ENCODE peak calls at places on chromosomes 16 and 17, in ten cellular contexts. One of them, this sample, is unnamed. For H3K27me3, the result is how much of the 10 kb centered on the place peaks cover.

GRCh38 chr16:13093676-13094075 is 192.3 kb downstream of the SHISA9 start:
- DNase-seq in sigmoid colon: no peak
- DNase-seq in IMR-90: no peak
- DNase-seq in psoas muscle: no peak
- DNase-seq in neuronal stem cell: no peak
- DNase-seq in naive thymus-derived CD4-positive, alpha-beta T cell: no peak
- DNase-seq in GM06990: no peak
- DNase-seq in mesendoderm: peak
- DNase-seq in lung: no peak
- DNase-seq in AG04450: no peak
- DNase-seq in this sample: no peak

GRCh38 chr17:12282056-12282455 is 261.4 kb downstream of the MAP2K4 start:
- DNase-seq in sigmoid colon: no peak
- DNase-seq in psoas muscle: no peak
- DNase-seq in AG04450: peak
- DNase-seq in lung: no peak
- DNase-seq in mesendoderm: no peak
- DNase-seq in IMR-90: peak
- DNase-seq in naive thymus-derived CD4-positive, alpha-beta T cell: no peak
- DNase-seq in GM06990: no peak
- DNase-seq in neuronal stem cell: no peak
- DNase-seq in this sample: no peak

GRCh38 chr17:82201498-82201910 is 11.1 kb downstream of the CCDC57 start:
- DNase-seq in naive thymus-derived CD4-positive, alpha-beta T cell: no peak
- DNase-seq in neuronal stem cell: no peak
- DNase-seq in lung: no peak
- DNase-seq in sigmoid colon: no peak
- DNase-seq in mesendoderm: no peak
- DNase-seq in AG04450: no peak
- DNase-seq in IMR-90: no peak
- DNase-seq in GM06990: no peak
- DNase-seq in psoas muscle: no peak
- DNase-seq in this sample: no peak

GRCh38 chr16:47141773-47142468 is 1.8 kb downstream of the NETO2 start:
- DNase-seq in mesendoderm: peak
- DNase-seq in sigmoid colon: peak
- DNase-seq in psoas muscle: peak
- DNase-seq in lung: peak
- DNase-seq in IMR-90: peak
- DNase-seq in GM06990: peak
- DNase-seq in naive thymus-derived CD4-positive, alpha-beta T cell: peak
- DNase-seq in AG04450: peak
- DNase-seq in neuronal stem cell: peak
- DNase-seq in this sample: peak

GRCh38 chr16:17426451-17426850 is 44.3 kb downstream of the XYLT1 start:
- DNase-seq in GM06990: no peak
- DNase-seq in lung: no peak
- DNase-seq in mesendoderm: no peak
- DNase-seq in psoas muscle: no peak
- DNase-seq in IMR-90: no peak
- DNase-seq in AG04450: no peak
- DNase-seq in naive thymus-derived CD4-positive, alpha-beta T cell: no peak
- DNase-seq in neuronal stem cell: no peak
- DNase-seq in sigmoid colon: no peak
- DNase-seq in this sample: peak

GRCh38 chr16:50646345-50646744 is 34.8 kb downstream of the SNX20 start:
- DNase-seq in AG04450: no peak
- DNase-seq in neuronal stem cell: no peak
- DNase-seq in lung: no peak
- DNase-seq in IMR-90: no peak
- DNase-seq in GM06990: no peak
- DNase-seq in psoas muscle: no peak
- DNase-seq in mesendoderm: no peak
- DNase-seq in naive thymus-derived CD4-positive, alpha-beta T cell: no peak
- DNase-seq in sigmoid colon: no peak
- DNase-seq in this sample: no peak

GRCh38 chr16:83100679-83101078 is 473.9 kb downstream of the CDH13 start:
- DNase-seq in AG04450: no peak
- DNase-seq in IMR-90: no peak
- DNase-seq in GM06990: no peak
- DNase-seq in neuronal stem cell: no peak
- DNase-seq in naive thymus-derived CD4-positive, alpha-beta T cell: no peak
- DNase-seq in lung: no peak
- DNase-seq in sigmoid colon: no peak
- DNase-seq in psoas muscle: no peak
- DNase-seq in mesendoderm: no peak
- DNase-seq in this sample: no peak

GRCh38 chr17:72030067-72030899 is 90.5 kb upstream of the SOX9 start:
- DNase-seq in neuronal stem cell: peak
- DNase-seq in mesendoderm: peak
- DNase-seq in AG04450: peak
- DNase-seq in lung: peak
- DNase-seq in psoas muscle: peak
- DNase-seq in naive thymus-derived CD4-positive, alpha-beta T cell: no peak
- DNase-seq in GM06990: peak
- DNase-seq in IMR-90: peak
- DNase-seq in sigmoid colon: no peak
- DNase-seq in this sample: peak

GRCh38 chr16:20868890-20869289 is 31.3 kb downstream of the DCUN1D3 start:
- DNase-seq in naive thymus-derived CD4-positive, alpha-beta T cell: no peak
- DNase-seq in psoas muscle: peak
- DNase-seq in mesendoderm: no peak
- DNase-seq in lung: peak
- DNase-seq in AG04450: no peak
- DNase-seq in neuronal stem cell: no peak
- DNase-seq in GM06990: no peak
- DNase-seq in IMR-90: peak
- DNase-seq in sigmoid colon: peak
- DNase-seq in this sample: peak

GRCh38 chr17:27882162-27882840 is 10.9 kb downstream of the LYRM9 start:
- DNase-seq in IMR-90: no peak
- DNase-seq in AG04450: no peak
- DNase-seq in naive thymus-derived CD4-positive, alpha-beta T cell: no peak
- DNase-seq in neuronal stem cell: no peak
- DNase-seq in sigmoid colon: no peak
- DNase-seq in lung: no peak
- DNase-seq in mesendoderm: no peak
- DNase-seq in psoas muscle: no peak
- DNase-seq in GM06990: no peak
- DNase-seq in this sample: no peak

GRCh38 chr17:49730078-49730786 is 22.5 kb upstream of the SLC35B1 start:
- DNase-seq in lung: peak
- DNase-seq in mesendoderm: peak
- DNase-seq in naive thymus-derived CD4-positive, alpha-beta T cell: no peak
- DNase-seq in AG04450: peak
- DNase-seq in psoas muscle: peak
- DNase-seq in sigmoid colon: peak
- DNase-seq in neuronal stem cell: no peak
- DNase-seq in GM06990: no peak
- DNase-seq in IMR-90: peak
- DNase-seq in this sample: peak

GRCh38 chr16:84989791-84990620 is 21.3 kb downstream of the ZDHHC7 start:
- DNase-seq in sigmoid colon: no peak
- DNase-seq in IMR-90: no peak
- DNase-seq in neuronal stem cell: no peak
- DNase-seq in lung: no peak
- DNase-seq in psoas muscle: peak
- DNase-seq in GM06990: no peak
- DNase-seq in AG04450: no peak
- DNase-seq in naive thymus-derived CD4-positive, alpha-beta T cell: no peak
- DNase-seq in mesendoderm: no peak
- DNase-seq in this sample: no peak

DNA sequence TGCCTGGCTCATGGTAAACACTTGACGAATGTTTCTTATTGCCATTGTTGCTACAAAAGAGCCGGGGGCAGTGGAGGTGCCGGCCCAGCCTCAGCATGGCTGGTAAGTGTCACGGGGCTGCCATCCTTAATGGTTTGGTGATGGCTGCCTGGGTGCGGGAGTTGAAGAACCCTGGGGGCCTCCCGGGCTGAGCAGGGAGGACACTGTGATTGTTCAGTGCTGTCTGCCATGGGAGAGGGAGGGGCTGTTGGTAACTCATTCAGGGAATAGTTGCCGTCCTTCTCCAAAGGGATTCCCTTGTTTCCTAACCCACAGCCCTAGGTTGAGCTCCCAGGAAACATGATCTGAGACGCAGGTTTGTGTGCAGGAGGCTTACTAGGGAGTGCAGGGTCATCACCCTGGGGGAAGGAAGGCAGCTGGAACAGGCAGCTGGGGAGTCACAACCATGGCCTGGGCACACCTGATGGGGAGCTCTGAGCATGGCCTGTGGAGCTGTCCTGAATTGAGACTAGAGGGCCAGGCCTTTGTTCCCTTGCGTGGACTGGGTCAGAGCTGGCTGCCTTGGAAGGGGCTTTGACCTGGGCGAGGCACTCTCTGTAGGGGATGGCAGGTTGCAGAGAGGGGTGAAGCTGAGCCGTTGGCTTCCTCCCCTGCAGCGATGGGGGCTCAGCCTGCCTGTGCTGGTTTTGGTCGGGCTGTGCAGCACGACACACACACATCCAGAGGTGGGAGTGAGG is 85.7 kb downstream of the PLCG2 start:
- DNase-seq in AG04450: no peak
- DNase-seq in psoas muscle: no peak
- DNase-seq in naive thymus-derived CD4-positive, alpha-beta T cell: no peak
- DNase-seq in neuronal stem cell: no peak
- DNase-seq in mesendoderm: peak
- DNase-seq in lung: no peak
- DNase-seq in sigmoid colon: no peak
- DNase-seq in GM06990: no peak
- DNase-seq in IMR-90: no peak
- DNase-seq in this sample: no peak
- H3K27me3 ChIP-seq in AG04450: under half
- H3K27me3 ChIP-seq in psoas muscle: under half
- H3K27me3 ChIP-seq in naive thymus-derived CD4-positive, alpha-beta T cell: under half
- H3K27me3 ChIP-seq in neuronal stem cell: under half
- H3K27me3 ChIP-seq in mesendoderm: under half
- H3K27me3 ChIP-seq in lung: under half
- H3K27me3 ChIP-seq in sigmoid colon: under half
- H3K27me3 ChIP-seq in GM06990: under half
- H3K27me3 ChIP-seq in IMR-90: under half
- H3K27me3 ChIP-seq in this sample: under half

GRCh38 chr16:1890024-1890700 is 18.2 kb upstream of the MEIOB start:
- DNase-seq in IMR-90: no peak
- DNase-seq in AG04450: no peak
- DNase-seq in psoas muscle: no peak
- DNase-seq in naive thymus-derived CD4-positive, alpha-beta T cell: no peak
- DNase-seq in lung: no peak
- DNase-seq in GM06990: no peak
- DNase-seq in mesendoderm: no peak
- DNase-seq in sigmoid colon: no peak
- DNase-seq in neuronal stem cell: no peak
- DNase-seq in this sample: no peak
- H3K27me3 ChIP-seq in IMR-90: under half
- H3K27me3 ChIP-seq in AG04450: under half
- H3K27me3 ChIP-seq in psoas muscle: half or more
- H3K27me3 ChIP-seq in naive thymus-derived CD4-positive, alpha-beta T cell: under half
- H3K27me3 ChIP-seq in lung: under half
- H3K27me3 ChIP-seq in GM06990: under half
- H3K27me3 ChIP-seq in mesendoderm: under half
- H3K27me3 ChIP-seq in sigmoid colon: under half
- H3K27me3 ChIP-seq in neuronal stem cell: under half
- H3K27me3 ChIP-seq in this sample: under half

GRCh38 chr17:79745641-79746105 is 14.9 kb downstream of the ENPP7 start:
- DNase-seq in AG04450: no peak
- DNase-seq in mesendoderm: no peak
- DNase-seq in neuronal stem cell: no peak
- DNase-seq in sigmoid colon: no peak
- DNase-seq in lung: no peak
- DNase-seq in psoas muscle: no peak
- DNase-seq in IMR-90: no peak
- DNase-seq in naive thymus-derived CD4-positive, alpha-beta T cell: no peak
- DNase-seq in GM06990: no peak
- DNase-seq in this sample: no peak

GRCh38 chr17:79749156-79749815 is 18.5 kb downstream of the ENPP7 start:
- DNase-seq in sigmoid colon: no peak
- DNase-seq in psoas muscle: no peak
- DNase-seq in IMR-90: peak
- DNase-seq in AG04450: peak
- DNase-seq in neuronal stem cell: no peak
- DNase-seq in mesendoderm: no peak
- DNase-seq in naive thymus-derived CD4-positive, alpha-beta T cell: no peak
- DNase-seq in lung: no peak
- DNase-seq in GM06990: no peak
- DNase-seq in this sample: no peak

GRCh38 chr17:79747508-79748295 is 17.0 kb downstream of the ENPP7 start:
- DNase-seq in neuronal stem cell: no peak
- DNase-seq in AG04450: no peak
- DNase-seq in IMR-90: no peak
- DNase-seq in sigmoid colon: no peak
- DNase-seq in mesendoderm: peak
- DNase-seq in GM06990: no peak
- DNase-seq in psoas muscle: no peak
- DNase-seq in lung: no peak
- DNase-seq in naive thymus-derived CD4-positive, alpha-beta T cell: no peak
- DNase-seq in this sample: no peak

GRCh38 chr17:79748296-79749099 is 17.8 kb downstream of the ENPP7 start:
- DNase-seq in GM06990: no peak
- DNase-seq in lung: no peak
- DNase-seq in neuronal stem cell: no peak
- DNase-seq in psoas muscle: no peak
- DNase-seq in AG04450: no peak
- DNase-seq in sigmoid colon: no peak
- DNase-seq in IMR-90: no peak
- DNase-seq in mesendoderm: no peak
- DNase-seq in naive thymus-derived CD4-positive, alpha-beta T cell: no peak
- DNase-seq in this sample: no peak

GRCh38 chr17:79746955-79747507 is 16.3 kb downstream of the ENPP7 start:
- DNase-seq in lung: no peak
- DNase-seq in AG04450: no peak
- DNase-seq in mesendoderm: peak
- DNase-seq in naive thymus-derived CD4-positive, alpha-beta T cell: no peak
- DNase-seq in neuronal stem cell: no peak
- DNase-seq in GM06990: no peak
- DNase-seq in sigmoid colon: no peak
- DNase-seq in psoas muscle: no peak
- DNase-seq in IMR-90: no peak
- DNase-seq in this sample: no peak
- H3K27me3 ChIP-seq in lung: under half
- H3K27me3 ChIP-seq in AG04450: half or more
- H3K27me3 ChIP-seq in mesendoderm: under half
- H3K27me3 ChIP-seq in naive thymus-derived CD4-positive, alpha-beta T cell: under half
- H3K27me3 ChIP-seq in neuronal stem cell: under half
- H3K27me3 ChIP-seq in GM06990: under half
- H3K27me3 ChIP-seq in sigmoid colon: half or more
- H3K27me3 ChIP-seq in psoas muscle: half or more
- H3K27me3 ChIP-seq in IMR-90: half or more
- H3K27me3 ChIP-seq in this sample: under half

DNA sequence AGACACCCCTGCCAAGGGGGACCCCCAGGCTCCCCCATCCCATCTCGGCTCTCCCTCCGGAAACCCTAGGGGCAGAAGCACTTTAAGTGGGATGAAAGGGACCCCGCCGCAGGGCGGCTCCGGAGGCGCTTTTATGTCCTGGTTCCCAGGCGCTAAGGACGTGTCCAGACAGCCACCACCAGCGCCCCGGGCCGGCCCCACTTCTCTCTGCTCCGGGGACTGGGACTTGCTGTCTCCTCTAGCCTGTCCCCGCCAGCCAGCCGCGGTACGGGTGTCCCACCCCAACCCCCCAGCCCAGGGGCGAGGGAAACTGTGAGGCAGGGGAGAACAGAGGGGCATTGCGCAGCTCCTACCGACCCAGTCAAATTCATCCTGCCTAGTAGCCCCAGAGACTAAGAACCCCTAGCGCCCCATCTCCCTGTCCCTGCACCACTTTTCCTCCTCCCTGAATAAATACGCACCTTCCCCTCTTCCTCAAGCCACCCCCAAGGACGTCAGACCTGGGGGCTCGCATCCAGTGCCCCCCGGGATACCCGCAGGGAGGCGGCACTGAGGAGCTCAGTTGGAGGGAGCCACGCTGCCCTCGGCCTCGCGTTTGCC is 4.1 kb downstream of the SP6 start:
- DNase-seq in sigmoid colon: no peak
- DNase-seq in mesendoderm: no peak
- DNase-seq in AG04450: no peak
- DNase-seq in IMR-90: no peak
- DNase-seq in lung: no peak
- DNase-seq in psoas muscle: no peak
- DNase-seq in GM06990: no peak
- DNase-seq in naive thymus-derived CD4-positive, alpha-beta T cell: no peak
- DNase-seq in neuronal stem cell: no peak
- DNase-seq in this sample: no peak
- H3K27me3 ChIP-seq in sigmoid colon: half or more
- H3K27me3 ChIP-seq in mesendoderm: under half
- H3K27me3 ChIP-seq in AG04450: half or more
- H3K27me3 ChIP-seq in IMR-90: half or more
- H3K27me3 ChIP-seq in lung: under half
- H3K27me3 ChIP-seq in psoas muscle: half or more
- H3K27me3 ChIP-seq in GM06990: under half
- H3K27me3 ChIP-seq in naive thymus-derived CD4-positive, alpha-beta T cell: under half
- H3K27me3 ChIP-seq in neuronal stem cell: half or more
- H3K27me3 ChIP-seq in this sample: under half